ENCODE peak calls at places on chromosomes 6 and 20, in nine cellular contexts. Q, E, W, F, V, A, D, Y and X are unnamed samples.

GRCh38 chr6:134937426-134937825 is 12.5 kb downstream of the ALDH8A1 start:
- DNase-seq in Q (no peak), E (no peak), W (no peak), F (no peak), V (no peak), A (no peak), D (no peak), Y (peak; percentile 38), X (no peak)

GRCh38 chr6:123000244-123000770 is 4.3 kb downstream of the CLVS2 start:
- DNase-seq in Q (no peak), E (no peak), W (no peak), F (no peak), V (no peak), A (no peak), D (no peak), Y (no peak), X (no peak)

GRCh38 chr20:63106108-63106764 is 99.5 kb upstream of the BHLHE23 start:
- DNase-seq in Q (no peak), E (no peak), W (no peak), F (no peak), V (no peak), A (peak; percentile 37), D (no peak), Y (no peak), X (no peak)

GRCh38 chr20:13898012-13898612 is 92.3 kb downstream of the SEL1L2 start:
- DNase-seq in Q (no peak), E (no peak), W (peak; percentile 30), F (no peak), V (no peak), A (no peak), D (no peak), Y (no peak), X (peak; percentile 29)

GRCh38 chr6:130473886-130474285 is 108.1 kb downstream of the TMEM200A start:
- DNase-seq in Q (no peak), E (no peak), W (no peak), F (no peak), V (no peak), A (no peak), D (no peak), Y (peak; percentile 34), X (no peak)

GRCh38 chr20:44404204-44405181 is 49.0 kb downstream of the HNF4A start:
- DNase-seq in Q (no peak), E (no peak), W (no peak), F (no peak), V (no peak), A (no peak), D (no peak), Y (no peak), X (no peak)

GRCh38 chr20:11195899-11196558 is 522.2 kb upstream of the JAG1 start:
- DNase-seq in Q (no peak), E (no peak), W (no peak), F (peak; percentile 65), V (no peak), A (peak; percentile 35), D (no peak), Y (peak; percentile 47), X (no peak)

GRCh38 chr6:32623693-32624092 is 13.5 kb upstream of the HLA-DQA1 start:
- DNase-seq in Q (no peak), E (no peak), W (no peak), F (no peak), V (peak; percentile 41), A (no peak), D (no peak), Y (no peak), X (no peak)

GRCh38 chr6:29739882-29740261 is 16.6 kb downstream of the HLA-F start:
- DNase-seq in Q (no peak), E (no peak), W (no peak), F (no peak), V (no peak), A (no peak), D (no peak), Y (no peak), X (no peak)

GRCh38 chr20:62198931-62199330 is 16.1 kb downstream of the MTG2 start:
- DNase-seq in Q (no peak), E (no peak), W (no peak), F (no peak), V (no peak), A (no peak), D (no peak), Y (no peak), X (no peak)

GRCh38 chr6:75933387-75933975 is 139.0 kb downstream of the IMPG1 start:
- DNase-seq in Q (no peak), E (no peak), W (no peak), F (no peak), V (no peak), A (peak; percentile 19), D (no peak), Y (peak; percentile 29), X (no peak)

GRCh38 chr6:137370871-137371633 is 123.1 kb downstream of the OLIG3 start:
- DNase-seq in Q (no peak), E (no peak), W (no peak), F (no peak), V (no peak), A (no peak), D (no peak), Y (no peak), X (no peak)

GRCh38 chr6:37251211-37251610 is 6.4 kb upstream of the TBC1D22B start:
- DNase-seq in Q (no peak), E (no peak), W (no peak), F (no peak), V (no peak), A (no peak), D (no peak), Y (peak; percentile 50), X (no peak)

GRCh38 chr6:80161438-80161837 is 55.0 kb downstream of the BCKDHB start:
- DNase-seq in Q (no peak), E (no peak), W (no peak), F (no peak), V (no peak), A (no peak), D (no peak), Y (no peak), X (no peak)

GRCh38 chr20:13515796-13516533 is 122.8 kb downstream of the TASP1 start:
- DNase-seq in Q (no peak), E (no peak), W (no peak), F (no peak), V (no peak), A (no peak), D (no peak), Y (no peak), X (peak; percentile 10)

GRCh38 chr6:69589626-69590025 is 207.2 kb downstream of the LMBRD1 start:
- DNase-seq in Q (no peak), E (no peak), W (no peak), F (no peak), V (no peak), A (no peak), D (no peak), Y (no peak), X (no peak)

GRCh38 chr20:2136275-2136674 is 34.6 kb downstream of the STK35 start:
- DNase-seq in Q (no peak), E (no peak), W (no peak), F (no peak), V (no peak), A (no peak), D (no peak), Y (no peak), X (no peak)

GRCh38 chr6:5693588-5693987 is 313.1 kb downstream of the NRN1 start:
- DNase-seq in Q (no peak), E (no peak), W (no peak), F (no peak), V (no peak), A (no peak), D (no peak), Y (no peak), X (no peak)

GRCh38 chr6:132813173-132813856 is 1.1 kb upstream of the RPS12 start:
- DNase-seq in Q (peak; percentile 14), E (peak; percentile 62), W (peak; percentile 26), F (peak; percentile 60), V (peak; percentile 37), A (peak; percentile 21), D (peak; percentile 69), Y (peak; percentile 71), X (no peak)

GRCh38 chr6:71012871-71013456 is 56.1 kb upstream of the B3GAT2 start:
- DNase-seq in Q (no peak), E (peak; percentile 6), W (peak; percentile 45), F (peak; percentile 31), V (peak; percentile 45), A (no peak), D (no peak), Y (peak; percentile 54), X (peak; percentile 56)

GRCh38 chr20:40579701-40580100 is 109.3 kb downstream of the MAFB start:
- DNase-seq in Q (no peak), E (no peak), W (no peak), F (no peak), V (no peak), A (no peak), D (no peak), Y (no peak), X (no peak)

GRCh38 chr6:26394289-26394688 is 7.8 kb upstream of the BTN3A1 start:
- DNase-seq in Q (no peak), E (no peak), W (peak; percentile 69), F (peak; percentile 84), V (no peak), A (no peak), D (no peak), Y (peak; percentile 60), X (no peak)

GRCh38 chr6:24391756-24392405 is 10.9 kb upstream of the MRS2 start:
- DNase-seq in Q (no peak), E (no peak), W (no peak), F (no peak), V (no peak), A (no peak), D (no peak), Y (no peak), X (no peak)

GRCh38 chr20:362271-363254 is 15.7 kb downstream of the NRSN2 start:
- DNase-seq in Q (no peak), E (peak; percentile 64), W (peak; percentile 93), F (peak; percentile 99), V (peak; percentile 50), A (peak; percentile 66), D (peak; percentile 86), Y (peak; percentile 85), X (peak; percentile 74)

GRCh38 chr6:35192301-35192860 is 21.4 kb upstream of the SCUBE3 start:
- DNase-seq in Q (no peak), E (no peak), W (no peak), F (no peak), V (no peak), A (no peak), D (no peak), Y (no peak), X (no peak)

GRCh38 chr6:108896111-108896661 is 48.0 kb downstream of the ARMC2 start:
- DNase-seq in Q (no peak), E (no peak), W (peak; percentile 27), F (no peak), V (peak; percentile 30), A (no peak), D (no peak), Y (peak; percentile 91), X (no peak)

GRCh38 chr6:7617954-7618764 is 28.2 kb downstream of the SNRNP48 start:
- DNase-seq in Q (no peak), E (peak; percentile 4), W (no peak), F (peak; percentile 84), V (no peak), A (no peak), D (peak; percentile 67), Y (peak; percentile 13), X (no peak)

GRCh38 chr6:168865522-168865921 is 388.1 kb downstream of the THBS2 start:
- DNase-seq in Q (no peak), E (no peak), W (no peak), F (no peak), V (no peak), A (no peak), D (no peak), Y (no peak), X (no peak)

GRCh38 chr6:160379464-160379863 is 31.3 kb downstream of the SLC22A3 start:
- DNase-seq in Q (no peak), E (no peak), W (no peak), F (no peak), V (no peak), A (no peak), D (no peak), Y (no peak), X (no peak)

GRCh38 chr20:46334423-46334978 is 26.2 kb upstream of the CDH22 start:
- DNase-seq in Q (no peak), E (no peak), W (no peak), F (no peak), V (no peak), A (no peak), D (no peak), Y (no peak), X (no peak)

GRCh38 chr20:25339608-25340007 is 51.0 kb downstream of the ABHD12 start:
- DNase-seq in Q (no peak), E (no peak), W (no peak), F (no peak), V (no peak), A (no peak), D (no peak), Y (no peak), X (no peak)